ENCODE peak calls at places on chromosomes 11 and 22, in five cellular contexts. Z is AG09309, G is dorsolateral prefrontal cortex, P is MM.1S, F is foreskin fibroblast. K is an unnamed sample.

GRCh38 chr11:24324211-24324610 is 172.6 kb upstream of the LUZP2 start:
- DNase-seq in G (no peak), P (no peak), F (peak; percentile 0), Z (no peak), K (no peak)

GRCh38 chr11:100687032-100687629 is at the start of gene ARHGAP42:
- DNase-seq in F (peak; percentile 64), Z (no peak), G (peak; percentile 6), P (peak; percentile 77), K (peak; percentile 78)

GRCh38 chr22:23534851-23535717 is 45.0 kb downstream of the IGLL1 start:
- DNase-seq in F (no peak), G (no peak), Z (no peak), P (no peak), K (peak; percentile 44)

GRCh38 chr11:69010964-69011623 is 2.0 kb downstream of the MRGPRF start:
- DNase-seq in Z (peak; percentile 46), F (peak; percentile 96), G (peak; percentile 83), P (no peak), K (peak; percentile 82)

GRCh38 chr11:71252782-71253730 is 679 bp upstream of the SHANK2 start:
- DNase-seq in Z (peak; percentile 27), G (no peak), P (no peak), F (peak; percentile 64), K (no peak)

GRCh38 chr22:50296658-50297490 is 10.6 kb downstream of the PLXNB2 start:
- DNase-seq in G (no peak), Z (no peak), F (no peak), P (no peak), K (no peak)

GRCh38 chr11:355581-356458 is 13.5 kb upstream of the B4GALNT4 start:
- DNase-seq in P (no peak), F (peak; percentile 98), Z (peak; percentile 86), G (no peak), K (peak; percentile 95)

GRCh38 chr11:71453911-71454304 is 905 bp downstream of the NADSYN1 start:
- DNase-seq in Z (no peak), F (no peak), G (no peak), P (peak; percentile 7), K (no peak)

GRCh38 chr11:73907191-73907590 is 30.4 kb downstream of the PAAF1 start:
- DNase-seq in F (peak; percentile 43), P (no peak), G (no peak), Z (no peak), K (peak; percentile 14)

GRCh38 chr11:84384637-84385227 is 1098.6 kb upstream of the CCDC90B start:
- DNase-seq in P (peak; percentile 45), Z (peak; percentile 17), F (peak; percentile 11), G (peak; percentile 38), K (peak; percentile 16)

GRCh38 chr11:91296628-91297027 is 928.0 kb upstream of the FAT3 start:
- DNase-seq in F (peak; percentile 35), Z (no peak), G (no peak), P (no peak), K (no peak)

GRCh38 chr11:64000026-64000739 is 13.9 kb downstream of the OTUB1 start:
- DNase-seq in Z (peak; percentile 11), P (peak; percentile 47), G (peak; percentile 78), F (peak; percentile 89), K (peak; percentile 86)

GRCh38 chr22:26672060-26672471 is 14.7 kb downstream of the MIAT start:
- DNase-seq in F (no peak), G (no peak), Z (no peak), P (no peak), K (no peak)

GRCh38 chr11:269146-269890 is 8.9 kb upstream of the NLRP6 start:
- DNase-seq in P (peak; percentile 90), F (no peak), G (no peak), Z (no peak), K (peak; percentile 51)

GRCh38 chr11:123616505-123617198 is 37.8 kb downstream of the SCN3B start:
- DNase-seq in F (peak; percentile 81), P (no peak), G (peak; percentile 40), Z (peak; percentile 48), K (peak; percentile 67)

GRCh38 chr11:11451501-11452005 is 98.5 kb upstream of the CSNK2A3 start:
- DNase-seq in G (no peak), P (no peak), F (no peak), Z (no peak), K (no peak)

GRCh38 chr11:35039076-35039475 is 99.9 kb upstream of the CD44 start:
- DNase-seq in G (no peak), P (no peak), Z (no peak), F (no peak), K (no peak)

GRCh38 chr11:69382131-69383128 is 88.5 kb downstream of the MYEOV start:
- DNase-seq in F (peak; percentile 25), Z (no peak), G (no peak), P (peak; percentile 46), K (peak; percentile 64)

GRCh38 chr11:84812351-84813083 is 814.6 kb downstream of the DLG2 start:
- DNase-seq in F (peak; percentile 14), P (no peak), G (no peak), Z (no peak), K (no peak)

GRCh38 chr11:113957016-113957415 is 17.9 kb upstream of the HTR3A start:
- DNase-seq in F (no peak), Z (no peak), G (no peak), P (no peak), K (no peak)

GRCh38 chr22:42522546-42522945 is 3.0 kb upstream of the RRP7A start:
- DNase-seq in F (no peak), P (no peak), G (no peak), Z (no peak), K (no peak)

GRCh38 chr11:75014129-75014528 is 25.4 kb downstream of the NEU3 start:
- DNase-seq in Z (peak; percentile 37), F (peak; percentile 91), G (no peak), P (no peak), K (no peak)
- TF ChIP-seq CTCF in Z (peak; percentile 21), F (peak; percentile 20), G (no peak), P (no peak), K (peak; percentile 22)

GRCh38 chr11:101748572-101748971 is 164.8 kb upstream of the TRPC6 start:
- DNase-seq in P (no peak), F (no peak), G (no peak), Z (no peak), K (no peak)
- H3K4me3 ChIP-seq in P (no peak overlapping the region), F (no peak overlapping the region), G (no peak overlapping the region), Z (no peak overlapping the region), K (no peak overlapping the region)

GRCh38 chr11:65316979-65317786 is 2.5 kb downstream of the CDC42EP2 start:
- DNase-seq in F (peak; percentile 93), G (no peak), P (no peak), Z (peak; percentile 67), K (peak; percentile 91)

GRCh38 chr11:65314501-65315203 is at the start of gene CDC42EP2:
- DNase-seq in F (peak; percentile 96), G (peak; percentile 72), P (peak; percentile 77), Z (no peak), K (peak; percentile 94)

GRCh38 chr11:65316311-65316978 is 1.8 kb downstream of the CDC42EP2 start:
- DNase-seq in P (no peak), F (peak; percentile 99), Z (peak; percentile 99), G (no peak), K (peak; percentile 86)

GRCh38 chr11:65315204-65315865 is 669 bp downstream of the CDC42EP2 start:
- DNase-seq in P (peak; percentile 73), Z (no peak), G (peak; percentile 78), F (peak; percentile 91), K (peak; percentile 81)

GRCh38 chr11:65315866-65316233 is 1.2 kb downstream of the CDC42EP2 start:
- DNase-seq in G (no peak), Z (no peak), F (no peak), P (no peak), K (no peak)
- TF ChIP-seq CTCF in G (peak; percentile 7), Z (no peak), F (no peak), P (peak; percentile 8), K (no peak)

GRCh38 chr22:48091656-48092223 is 1329.3 kb downstream of the TBC1D22A start:
- DNase-seq in G (no peak), F (no peak), P (no peak), Z (no peak), K (no peak)

GRCh38 chr22:48088926-48089536 is 1326.6 kb downstream of the TBC1D22A start:
- DNase-seq in F (no peak), G (no peak), Z (no peak), P (no peak), K (no peak)

GRCh38 chr22:48089601-48090331 is 1327.3 kb downstream of the TBC1D22A start:
- DNase-seq in P (no peak), F (no peak), G (peak; percentile 40), Z (no peak), K (peak; percentile 80)

GRCh38 chr22:48091060-48091650 is 1328.7 kb downstream of the TBC1D22A start:
- DNase-seq in G (no peak), P (no peak), F (no peak), Z (no peak), K (no peak)

DNA sequence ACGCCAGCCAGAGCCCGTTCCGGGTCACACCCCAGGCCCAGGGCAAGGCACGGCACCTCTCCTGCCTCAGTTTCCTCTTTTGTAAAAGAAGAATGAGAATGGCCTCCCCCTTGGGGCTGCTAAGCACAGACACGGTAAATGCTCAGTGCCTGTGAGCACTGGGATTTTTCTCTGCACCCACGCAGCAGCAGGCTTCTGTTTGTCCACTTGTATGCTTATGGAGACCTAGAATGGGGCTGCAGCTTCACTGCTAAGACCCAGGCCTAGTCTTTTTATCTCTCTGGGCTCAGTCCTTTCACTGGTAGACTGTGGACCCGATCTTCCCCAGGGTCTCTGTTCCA is 1327.9 kb downstream of the TBC1D22A start:
- DNase-seq in F (no peak), Z (no peak), G (no peak), P (no peak), K (no peak)
- H3K4me3 ChIP-seq in F (no peak overlapping the region), Z (no peak overlapping the region), G (no peak overlapping the region), P (no peak overlapping the region), K (peak overlapping the region; percentile 22)

GRCh38 chr11:42239102-42239501 is 779.6 kb upstream of the LRRC4C start:
- DNase-seq in P (no peak), F (peak; percentile 66), Z (peak; percentile 17), G (no peak), K (no peak)

GRCh38 chr11:42249956-42250355 is 790.5 kb upstream of the LRRC4C start:
- DNase-seq in Z (no peak), F (no peak), G (no peak), P (no peak), K (no peak)

GRCh38 chr11:42249401-42249800 is 789.9 kb upstream of the LRRC4C start:
- DNase-seq in Z (no peak), F (peak; percentile 7), G (no peak), P (no peak), K (no peak)

GRCh38 chr11:42243370-42243769 is 783.9 kb upstream of the LRRC4C start:
- DNase-seq in G (no peak), Z (no peak), F (no peak), P (no peak), K (no peak)

DNA sequence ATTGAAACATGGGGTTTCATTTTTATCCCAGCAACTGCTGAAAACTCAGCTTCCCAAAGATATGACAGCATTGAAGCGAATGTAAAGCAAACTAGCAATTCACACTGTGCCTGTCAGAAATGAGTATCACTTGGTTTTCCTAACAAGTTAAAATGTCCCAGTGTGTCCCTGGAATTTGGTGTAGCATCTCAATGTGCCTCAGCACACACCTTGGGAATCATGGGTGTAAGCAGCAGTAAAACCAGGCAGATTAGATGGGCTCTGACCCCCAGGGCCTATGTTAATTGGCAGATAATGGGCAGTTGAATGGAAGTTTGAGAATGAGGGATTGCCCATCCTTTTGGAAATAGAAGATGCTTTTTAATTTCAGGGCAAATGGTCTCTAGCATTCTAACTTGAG is 784.9 kb upstream of the LRRC4C start:
- DNase-seq in Z (no peak), G (no peak), F (no peak), P (no peak), K (no peak)
- TF ChIP-seq CTCF in Z (no peak), G (no peak), F (no peak), P (no peak), K (no peak)

K was measured in psoas muscle.